ENCODE peak calls at places on chromosome 14, in ten cellular contexts. F, D, L, Q, V, U, X, T, P and M are unnamed samples.

GRCh38 chr14:102736956-102737355 is 40.3 kb upstream of the TRAF3 start:
- DNase-seq in F (no peak), D (no peak), L (no peak), Q (no peak), V (no peak), U (no peak), X (no peak), T (no peak), P (no peak), M (peak; percentile 29)

GRCh38 chr14:85308531-85309300 is 221.2 kb upstream of the FLRT2 start:
- DNase-seq in F (no peak), D (no peak), L (no peak), Q (no peak), V (no peak), U (no peak), X (no peak), T (no peak), P (peak; percentile 2), M (no peak)

GRCh38 chr14:67396381-67396965 is 15.5 kb downstream of the PLEK2 start:
- DNase-seq in F (no peak), D (no peak), L (no peak), Q (no peak), V (no peak), U (no peak), X (no peak), T (no peak), P (no peak), M (no peak)

GRCh38 chr14:96582641-96582980 is 80.4 kb downstream of the PAPOLA start:
- DNase-seq in F (no peak), D (no peak), L (no peak), Q (no peak), V (no peak), U (no peak), X (no peak), T (no peak), P (no peak), M (no peak)

GRCh38 chr14:34051966-34052657 is 101.2 kb upstream of the EGLN3 start:
- DNase-seq in F (peak; percentile 59), D (no peak), L (peak; percentile 41), Q (peak; percentile 95), V (no peak), U (no peak), X (no peak), T (no peak), P (no peak), M (no peak)

GRCh38 chr14:91891721-91892220 is 24.4 kb upstream of the TC2N start:
- DNase-seq in F (no peak), D (no peak), L (no peak), Q (no peak), V (no peak), U (no peak), X (peak; percentile 18), T (no peak), P (no peak), M (no peak)

GRCh38 chr14:23580152-23580926 is 1.7 kb upstream of the JPH4 start:
- DNase-seq in F (no peak), D (no peak), L (no peak), Q (no peak), V (no peak), U (no peak), X (no peak), T (no peak), P (no peak), M (no peak)

GRCh38 chr14:100450049-100450448 is 126.9 kb downstream of the SLC25A47 start:
- DNase-seq in F (no peak), D (no peak), L (no peak), Q (no peak), V (no peak), U (peak; percentile 40), X (no peak), T (no peak), P (no peak), M (no peak)

GRCh38 chr14:88904864-88905263 is 80.4 kb downstream of the TTC8 start:
- DNase-seq in F (no peak), D (no peak), L (no peak), Q (peak; percentile 16), V (no peak), U (no peak), X (no peak), T (no peak), P (no peak), M (no peak)

GRCh38 chr14:88902850-88903249 is 78.4 kb downstream of the TTC8 start:
- DNase-seq in F (no peak), D (no peak), L (no peak), Q (no peak), V (no peak), U (no peak), X (no peak), T (no peak), P (no peak), M (no peak)

GRCh38 chr14:88901991-88902390 is 77.5 kb downstream of the TTC8 start:
- DNase-seq in F (no peak), D (no peak), L (no peak), Q (no peak), V (no peak), U (no peak), X (no peak), T (no peak), P (no peak), M (no peak)

GRCh38 chr14:88901199-88901588 is 76.7 kb downstream of the TTC8 start:
- DNase-seq in F (no peak), D (no peak), L (no peak), Q (no peak), V (no peak), U (no peak), X (no peak), T (no peak), P (no peak), M (no peak)

DNA sequence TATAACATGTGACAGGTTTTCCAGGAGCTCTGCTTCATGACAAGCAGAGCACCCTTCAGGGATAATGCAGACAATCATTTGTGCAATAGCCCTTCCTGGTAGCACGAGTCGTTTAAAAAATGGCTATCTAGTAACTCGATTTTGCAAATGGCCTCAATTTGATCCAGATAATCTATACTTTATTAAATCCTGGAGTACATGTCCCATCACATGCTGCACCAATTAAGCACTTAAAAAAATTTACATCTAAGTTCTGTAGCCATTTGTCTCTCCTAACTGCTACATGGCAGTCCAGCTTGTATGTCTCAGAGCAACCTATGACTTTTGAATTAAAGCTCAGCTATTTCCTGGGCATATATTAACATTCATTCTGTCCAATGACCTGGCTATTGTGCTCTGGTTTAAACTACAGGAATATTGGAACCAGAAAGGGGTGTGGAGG is 79.8 kb downstream of the TTC8 start:
- DNase-seq in F (no peak), D (no peak), L (no peak), Q (no peak), V (no peak), U (no peak), X (no peak), T (no peak), P (no peak), M (no peak)
- H3K27ac ChIP-seq in F (no peak overlapping the region), D (no peak overlapping the region), L (no peak overlapping the region), Q (no peak overlapping the region), V (no peak overlapping the region), U (no peak overlapping the region), X (no peak overlapping the region), T (no peak overlapping the region), P (no peak overlapping the region), M (no peak overlapping the region)

GRCh38 chr14:29518335-29518734 is 409.3 kb downstream of the PRKD1 start:
- DNase-seq in F (no peak), D (no peak), L (no peak), Q (no peak), V (no peak), U (no peak), X (no peak), T (no peak), P (no peak), M (no peak)

GRCh38 chr14:29527286-29527685 is 400.4 kb downstream of the PRKD1 start:
- DNase-seq in F (no peak), D (no peak), L (no peak), Q (no peak), V (no peak), U (no peak), X (no peak), T (no peak), P (no peak), M (no peak)

GRCh38 chr14:29521526-29522137 is 406.0 kb downstream of the PRKD1 start:
- DNase-seq in F (no peak), D (no peak), L (no peak), Q (no peak), V (no peak), U (no peak), X (no peak), T (no peak), P (peak; percentile 62), M (no peak)
- H3K27ac ChIP-seq in F (no peak overlapping the region), D (no peak overlapping the region), L (no peak overlapping the region), Q (no peak overlapping the region), V (no peak overlapping the region), U (no peak overlapping the region), X (no peak overlapping the region), T (no peak overlapping the region), P (no peak overlapping the region), M (no peak overlapping the region)

DNA sequence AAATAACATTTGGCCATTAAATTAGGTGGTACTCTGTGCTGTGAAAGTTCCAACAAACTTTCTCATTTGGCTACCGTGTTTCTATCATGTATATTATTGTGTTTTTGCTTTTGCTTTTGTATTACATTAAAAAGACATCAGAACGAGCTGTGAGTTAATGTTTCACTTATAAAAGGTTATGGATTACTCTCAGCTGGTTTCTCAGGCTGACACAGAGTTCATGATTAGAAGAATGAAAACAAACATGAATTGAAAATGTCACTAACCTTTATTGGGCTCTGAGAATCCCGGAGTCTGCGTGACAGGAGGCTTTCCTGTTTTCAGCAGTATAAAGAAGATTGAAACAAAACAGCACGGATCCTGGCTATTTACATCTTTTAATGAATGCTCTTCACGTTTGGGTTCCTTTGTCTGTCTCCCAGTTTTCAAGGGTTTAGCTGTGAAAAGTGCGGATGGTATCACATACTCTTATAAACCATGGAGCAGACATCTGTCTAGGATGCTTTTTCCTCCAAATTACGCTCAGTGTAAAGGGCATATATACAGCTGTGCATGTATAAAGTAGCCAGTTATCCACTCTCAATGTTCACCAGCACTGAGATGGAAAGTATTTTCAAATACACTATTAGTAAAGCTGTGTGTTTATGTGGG is 153.6 kb downstream of the PTCSC3 start:
- DNase-seq in F (no peak), D (no peak), L (no peak), Q (no peak), V (no peak), U (no peak), X (no peak), T (no peak), P (peak; percentile 30), M (no peak)
- H3K27ac ChIP-seq in F (no peak overlapping the region), D (no peak overlapping the region), L (no peak overlapping the region), Q (no peak overlapping the region), V (peak overlapping the region; percentile 19), U (no peak overlapping the region), X (no peak overlapping the region), T (no peak overlapping the region), P (peak overlapping the region; percentile 90), M (no peak overlapping the region)

GRCh38 chr14:51998348-51998747 is 9.0 kb downstream of the RTRAF start:
- DNase-seq in F (no peak), D (no peak), L (no peak), Q (no peak), V (no peak), U (no peak), X (no peak), T (no peak), P (no peak), M (no peak)

GRCh38 chr14:51990488-51990887 is 1.1 kb downstream of the RTRAF start:
- DNase-seq in F (no peak), D (no peak), L (no peak), Q (no peak), V (no peak), U (no peak), X (no peak), T (no peak), P (no peak), M (no peak)

GRCh38 chr14:51989293-51990234 is at the start of gene RTRAF:
- DNase-seq in F (peak; percentile 96), D (peak; percentile 95), L (peak; percentile 91), Q (peak; percentile 91), V (peak; percentile 96), U (peak; percentile 97), X (peak; percentile 98), T (peak; percentile 85), P (peak; percentile 94), M (peak; percentile 91)

GRCh38 chr14:51996148-51996746 is 6.9 kb downstream of the RTRAF start:
- DNase-seq in F (no peak), D (no peak), L (no peak), Q (no peak), V (no peak), U (no peak), X (no peak), T (no peak), P (peak; percentile 32), M (no peak)

GRCh38 chr14:51993274-51993673 is 3.9 kb downstream of the RTRAF start:
- DNase-seq in F (no peak), D (no peak), L (no peak), Q (no peak), V (no peak), U (no peak), X (no peak), T (no peak), P (no peak), M (no peak)
- H3K27ac ChIP-seq in F (no peak overlapping the region), D (no peak overlapping the region), L (no peak overlapping the region), Q (no peak overlapping the region), V (no peak overlapping the region), U (no peak overlapping the region), X (no peak overlapping the region), T (no peak overlapping the region), P (no peak overlapping the region), M (no peak overlapping the region)